ENCODE peak calls at places on chromosomes 13 and 19, in five cellular contexts. J is astrocyte, H is neural progenitor cell, E is SK-N-SH, B is colonic mucosa. A is an unnamed sample.

GRCh38 chr13:97257800-97258799 is 36.0 kb downstream of the MBNL2 start:
- DNase-seq in J (peak; percentile 96), E (no peak), B (no peak), H (peak; percentile 50), A (peak; percentile 85)

GRCh38 chr19:41206926-41207750 is 11.9 kb upstream of the AXL start:
- DNase-seq in B (peak; percentile 43), H (no peak), E (no peak), J (no peak), A (no peak)

GRCh38 chr13:26508885-26509284 is 48.6 kb upstream of the WASF3 start:
- DNase-seq in H (no peak), B (peak; percentile 41), E (no peak), J (peak; percentile 41), A (no peak)

GRCh38 chr19:5432687-5433086 is 22.5 kb upstream of the ZNRF4 start:
- DNase-seq in E (no peak), H (no peak), B (no peak), J (no peak), A (no peak)

GRCh38 chr13:73970413-73971055 is 163.7 kb downstream of the KLF12 start:
- DNase-seq in H (no peak), J (no peak), E (no peak), B (no peak), A (no peak)

GRCh38 chr19:10353793-10354391 is 14.5 kb upstream of the ICAM3 start:
- DNase-seq in J (no peak), H (peak; percentile 95), E (peak; percentile 77), B (no peak), A (peak; percentile 99)

GRCh38 chr19:16203256-16204004 is 5.7 kb downstream of the AP1M1 start:
- DNase-seq in J (no peak), H (no peak), B (no peak), E (no peak), A (peak; percentile 33)

GRCh38 chr19:56765107-56765506 is 75.4 kb downstream of the PEG3 start:
- DNase-seq in J (no peak), E (peak; percentile 75), H (no peak), B (peak; percentile 33), A (no peak)

GRCh38 chr19:40264314-40265054 is 20.7 kb downstream of the AKT2 start:
- DNase-seq in J (no peak), B (no peak), E (no peak), H (peak; percentile 21), A (no peak)

GRCh38 chr13:39253774-39254173 is 215.5 kb downstream of the NHLRC3 start:
- DNase-seq in H (no peak), E (no peak), B (no peak), J (no peak), A (no peak)

GRCh38 chr19:3056454-3057016 is 5.8 kb downstream of the TLE5 start:
- DNase-seq in B (no peak), E (no peak), J (no peak), H (peak; percentile 76), A (peak; percentile 86)

GRCh38 chr19:1274081-1274851 is 1.1 kb upstream of the FAM174C start:
- DNase-seq in H (no peak), E (no peak), B (no peak), J (no peak), A (peak; percentile 74)
- H3K9ac ChIP-seq in H (no peak overlapping the region), E (peak overlapping the region; percentile 83), B (peak overlapping the region; percentile 98), J (peak overlapping the region; percentile 87), A (peak overlapping the region; percentile 25)

GRCh38 chr19:18278521-18279265 is 2.7 kb downstream of the JUND start:
- DNase-seq in H (no peak), E (no peak), B (peak; percentile 43), J (no peak), A (peak; percentile 70)
- H3K4me1 ChIP-seq in H (no peaks in the 10 kb centered on the region), E (peaks cover 18% of the 10 kb centered on the region), B (peaks cover 28% of the 10 kb centered on the region), J (peaks cover 44% of the 10 kb centered on the region), A (no peaks in the 10 kb centered on the region)

GRCh38 chr19:14563989-14564650 is 7.7 kb downstream of the NDUFB7 start:
- DNase-seq in J (no peak), H (peak; percentile 71), E (peak; percentile 88), B (no peak), A (peak; percentile 98)

GRCh38 chr19:14563590-14563926 is 8.3 kb downstream of the NDUFB7 start:
- DNase-seq in J (no peak), B (no peak), E (no peak), H (no peak), A (no peak)

GRCh38 chr19:14565765-14566711 is 5.8 kb downstream of the NDUFB7 start:
- DNase-seq in B (no peak), E (peak; percentile 23), J (no peak), H (no peak), A (no peak)

GRCh38 chr19:14566712-14567077 is 5.2 kb downstream of the NDUFB7 start:
- DNase-seq in B (no peak), H (no peak), E (no peak), J (no peak), A (no peak)

GRCh38 chr19:14565298-14565679 is 6.6 kb downstream of the NDUFB7 start:
- DNase-seq in E (peak; percentile 15), B (no peak), J (no peak), H (no peak), A (no peak)
- H3K9ac ChIP-seq in E (no peak overlapping the region), B (no peak overlapping the region), J (no peak overlapping the region), H (no peak overlapping the region), A (no peak overlapping the region)

GRCh38 chr13:110580800-110581199 is 19.3 kb upstream of the RAB20 start:
- DNase-seq in B (no peak), E (no peak), J (no peak), H (no peak), A (peak; percentile 3)

GRCh38 chr13:110574161-110574560 is 12.6 kb upstream of the RAB20 start:
- DNase-seq in E (no peak), J (no peak), H (no peak), B (no peak), A (peak; percentile 59)

GRCh38 chr13:110576070-110576394 is 14.5 kb upstream of the RAB20 start:
- DNase-seq in B (no peak), H (no peak), E (no peak), J (no peak), A (no peak)

GRCh38 chr13:110575322-110576069 is 14.0 kb upstream of the RAB20 start:
- DNase-seq in J (no peak), E (peak; percentile 44), B (no peak), H (peak; percentile 18), A (peak; percentile 89)

DNA sequence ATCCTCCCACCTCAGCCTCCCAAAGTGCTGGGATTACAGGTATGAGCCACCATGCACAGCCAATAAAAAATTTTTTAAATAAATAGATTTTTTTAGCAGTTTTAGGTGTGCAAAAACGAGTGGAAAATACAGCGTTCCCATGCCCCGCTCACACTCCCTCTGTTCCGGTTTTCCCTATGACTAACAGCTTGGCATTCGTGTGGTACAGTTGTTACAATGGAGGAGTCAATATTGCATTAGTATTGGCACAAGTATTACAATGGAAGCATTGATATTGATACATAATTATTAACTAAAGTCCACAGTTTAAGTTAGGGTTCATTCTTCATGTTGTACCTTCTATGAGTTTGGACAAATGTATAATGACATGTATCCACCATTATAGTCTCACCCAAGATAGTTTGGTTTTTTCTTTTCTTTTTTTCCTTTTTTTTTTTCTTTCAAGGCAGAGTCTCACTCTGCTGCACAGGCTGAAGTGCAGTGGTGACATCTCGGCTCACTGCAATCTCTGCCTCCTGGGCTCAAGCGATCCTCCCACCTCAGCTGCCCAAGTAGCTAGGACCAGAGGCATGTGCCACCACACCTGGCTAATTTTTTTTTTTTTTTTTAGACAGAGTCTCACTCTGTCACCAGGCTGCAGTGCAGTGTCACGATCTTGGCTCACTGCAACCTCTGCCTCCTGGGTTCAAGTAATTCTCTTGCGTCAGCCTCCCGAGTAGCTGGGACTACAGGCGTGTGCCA is 15.4 kb upstream of the RAB20 start:
- DNase-seq in E (no peak), H (no peak), J (no peak), B (no peak), A (peak; percentile 12)
- H3K4me1 ChIP-seq in E (no peaks in the 10 kb centered on the region), H (peaks cover 4% of the 10 kb centered on the region), J (no peaks in the 10 kb centered on the region), B (no peaks in the 10 kb centered on the region), A (peaks cover 10% of the 10 kb centered on the region)

GRCh38 chr19:4371209-4371897 is 28.0 kb downstream of the MPND start:
- DNase-seq in E (no peak), H (no peak), J (no peak), B (no peak), A (peak; percentile 30)

GRCh38 chr19:4369109-4369887 is 25.9 kb downstream of the MPND start:
- DNase-seq in E (no peak), B (peak; percentile 86), H (peak; percentile 43), J (no peak), A (peak; percentile 86)

GRCh38 chr19:4371898-4372629 is 28.3 kb downstream of the SH3GL1 start:
- DNase-seq in H (no peak), E (no peak), J (no peak), B (no peak), A (no peak)

GRCh38 chr19:4369888-4370260 is 26.5 kb downstream of the MPND start:
- DNase-seq in H (peak; percentile 59), B (peak; percentile 68), J (no peak), E (no peak), A (peak; percentile 87)

GRCh38 chr19:4370418-4371041 is 27.2 kb downstream of the MPND start:
- DNase-seq in H (no peak), B (no peak), E (no peak), J (no peak), A (peak; percentile 51)
- H3K9ac ChIP-seq in H (peak overlapping the region; percentile 15), B (no peak overlapping the region), E (no peak overlapping the region), J (no peak overlapping the region), A (no peak overlapping the region)

DNA sequence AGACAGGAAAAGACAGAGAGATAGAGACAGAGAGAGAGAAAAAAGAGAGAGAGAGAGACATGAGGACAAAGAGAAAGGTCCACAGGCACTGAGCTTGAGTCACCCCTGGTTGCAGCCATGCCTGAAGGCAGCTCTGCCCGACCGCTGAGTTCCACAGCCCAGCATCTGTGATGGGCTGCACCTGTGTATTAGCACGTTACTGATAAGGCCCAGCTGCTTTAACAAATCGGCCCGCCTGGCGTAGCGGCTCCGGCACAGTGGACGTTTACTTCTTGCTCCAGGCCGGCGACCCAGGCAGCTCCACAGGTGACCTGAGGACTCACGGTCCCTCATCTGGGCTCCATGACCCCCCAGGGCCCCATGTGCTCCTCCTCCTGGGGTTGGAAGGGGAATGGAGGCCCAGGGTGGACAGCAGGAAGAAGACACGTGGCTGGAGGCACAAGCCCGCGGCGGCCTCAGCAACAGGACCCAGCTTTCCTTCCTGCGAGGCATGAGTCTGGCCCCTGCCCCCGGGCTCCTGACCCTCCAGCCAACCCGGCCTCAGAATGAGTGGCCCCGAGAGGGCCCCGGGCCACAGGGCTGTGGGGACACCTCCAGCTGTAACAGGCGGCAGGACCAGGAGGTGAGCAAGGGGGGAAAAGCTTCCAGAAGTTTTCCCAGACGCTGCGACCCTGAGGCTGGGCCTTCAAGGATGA is 3.9 kb upstream of the CSNK1G2 start:
- DNase-seq in J (no peak), H (no peak), E (no peak), B (no peak), A (no peak)
- H3K4me1 ChIP-seq in J (peaks cover 11% of the 10 kb centered on the region), H (peaks cover 7% of the 10 kb centered on the region), E (peaks cover 6% of the 10 kb centered on the region), B (peaks cover 4% of the 10 kb centered on the region), A (no peaks in the 10 kb centered on the region)

DNA sequence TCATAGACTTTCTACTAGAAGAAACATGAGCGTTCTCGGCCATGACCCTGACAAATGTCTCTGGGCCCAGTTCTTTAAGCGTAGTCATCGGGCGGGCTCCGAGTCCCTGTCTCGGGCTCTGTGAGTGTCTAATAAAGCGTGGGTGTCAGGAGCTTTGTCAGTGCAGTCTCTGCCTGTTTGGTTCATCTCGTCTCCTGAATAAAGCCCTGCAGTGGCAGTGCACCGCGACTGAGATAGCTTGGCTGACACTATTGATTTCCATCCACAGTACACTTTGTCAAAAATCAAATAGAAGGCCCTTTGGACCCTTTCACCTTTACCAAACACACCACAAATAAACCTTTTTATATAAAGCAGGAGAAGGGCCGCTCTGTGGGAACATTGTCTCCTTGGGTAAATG is 368.1 kb upstream of the TSHZ3 start:
- DNase-seq in B (no peak), H (no peak), E (no peak), J (peak; percentile 12), A (peak; percentile 25)
- H3K9ac ChIP-seq in B (no peak overlapping the region), H (no peak overlapping the region), E (no peak overlapping the region), J (no peak overlapping the region), A (no peak overlapping the region)